ENCODE peak calls at places on chromosomes 6 and 20, in four cellular contexts. One of them, this sample, is unnamed.

GRCh38 chr6:112298816-112299281 is 44.5 kb upstream of the LAMA4 start:
- DNase-seq in thoracic aorta: no peak
- DNase-seq in activated CD4-positive, alpha-beta T cell treated with anti-CD3 and anti-CD28 coated beads, Interleukin-2, amount 10 ng/mL, durations not matched to agents 7 days and 5 days: no peak
- DNase-seq in heart left ventricle: no peak
- DNase-seq in this sample: no peak

GRCh38 chr6:125363360-125364121 is 61.8 kb upstream of the HDDC2 start:
- DNase-seq in activated CD4-positive, alpha-beta T cell treated with anti-CD3 and anti-CD28 coated beads, Interleukin-2, amount 10 ng/mL, durations not matched to agents 7 days and 5 days: no peak
- DNase-seq in thoracic aorta: no peak
- DNase-seq in heart left ventricle: peak
- DNase-seq in this sample: peak

GRCh38 chr6:112535816-112536215 is 188.7 kb downstream of the RFPL4B start:
- DNase-seq in activated CD4-positive, alpha-beta T cell treated with anti-CD3 and anti-CD28 coated beads, Interleukin-2, amount 10 ng/mL, durations not matched to agents 7 days and 5 days: no peak
- DNase-seq in thoracic aorta: no peak
- DNase-seq in heart left ventricle: no peak
- DNase-seq in this sample: no peak

GRCh38 chr6:3335169-3335568 is 76.4 kb downstream of the PSMG4 start:
- DNase-seq in activated CD4-positive, alpha-beta T cell treated with anti-CD3 and anti-CD28 coated beads, Interleukin-2, amount 10 ng/mL, durations not matched to agents 7 days and 5 days: no peak
- DNase-seq in heart left ventricle: no peak
- DNase-seq in thoracic aorta: no peak
- DNase-seq in this sample: no peak

GRCh38 chr20:47055699-47056369 is 161.2 kb downstream of the EYA2 start:
- DNase-seq in heart left ventricle: no peak
- DNase-seq in activated CD4-positive, alpha-beta T cell treated with anti-CD3 and anti-CD28 coated beads, Interleukin-2, amount 10 ng/mL, durations not matched to agents 7 days and 5 days: no peak
- DNase-seq in thoracic aorta: no peak
- DNase-seq in this sample: no peak

GRCh38 chr6:139981810-139982550 is 607.5 kb upstream of the CITED2 start:
- DNase-seq in thoracic aorta: no peak
- DNase-seq in heart left ventricle: peak
- DNase-seq in activated CD4-positive, alpha-beta T cell treated with anti-CD3 and anti-CD28 coated beads, Interleukin-2, amount 10 ng/mL, durations not matched to agents 7 days and 5 days: no peak
- DNase-seq in this sample: no peak

GRCh38 chr6:151869345-151869744 is 61.9 kb downstream of the ESR1 start:
- DNase-seq in activated CD4-positive, alpha-beta T cell treated with anti-CD3 and anti-CD28 coated beads, Interleukin-2, amount 10 ng/mL, durations not matched to agents 7 days and 5 days: no peak
- DNase-seq in thoracic aorta: no peak
- DNase-seq in heart left ventricle: no peak
- DNase-seq in this sample: no peak

GRCh38 chr6:33375143-33375649 is 16.4 kb upstream of the KIFC1 start:
- DNase-seq in heart left ventricle: peak
- DNase-seq in activated CD4-positive, alpha-beta T cell treated with anti-CD3 and anti-CD28 coated beads, Interleukin-2, amount 10 ng/mL, durations not matched to agents 7 days and 5 days: no peak
- DNase-seq in thoracic aorta: peak
- DNase-seq in this sample: no peak

GRCh38 chr6:26067367-26067766 is 19.9 kb upstream of the HFE start:
- DNase-seq in activated CD4-positive, alpha-beta T cell treated with anti-CD3 and anti-CD28 coated beads, Interleukin-2, amount 10 ng/mL, durations not matched to agents 7 days and 5 days: no peak
- DNase-seq in thoracic aorta: no peak
- DNase-seq in heart left ventricle: no peak
- DNase-seq in this sample: no peak

GRCh38 chr6:51792273-51793030 is 295.0 kb downstream of the PKHD1 start:
- DNase-seq in activated CD4-positive, alpha-beta T cell treated with anti-CD3 and anti-CD28 coated beads, Interleukin-2, amount 10 ng/mL, durations not matched to agents 7 days and 5 days: no peak
- DNase-seq in heart left ventricle: no peak
- DNase-seq in thoracic aorta: no peak
- DNase-seq in this sample: no peak

GRCh38 chr20:64233725-64234124 is 21.8 kb upstream of the PCMTD2 start:
- DNase-seq in heart left ventricle: peak
- DNase-seq in activated CD4-positive, alpha-beta T cell treated with anti-CD3 and anti-CD28 coated beads, Interleukin-2, amount 10 ng/mL, durations not matched to agents 7 days and 5 days: no peak
- DNase-seq in thoracic aorta: no peak
- DNase-seq in this sample: peak

GRCh38 chr6:156379946-156380707 is 397.1 kb upstream of the ARID1B start:
- DNase-seq in activated CD4-positive, alpha-beta T cell treated with anti-CD3 and anti-CD28 coated beads, Interleukin-2, amount 10 ng/mL, durations not matched to agents 7 days and 5 days: no peak
- DNase-seq in thoracic aorta: no peak
- DNase-seq in heart left ventricle: no peak
- DNase-seq in this sample: no peak

GRCh38 chr6:122066200-122066599 is 333.3 kb upstream of the HSF2 start:
- DNase-seq in thoracic aorta: no peak
- DNase-seq in activated CD4-positive, alpha-beta T cell treated with anti-CD3 and anti-CD28 coated beads, Interleukin-2, amount 10 ng/mL, durations not matched to agents 7 days and 5 days: no peak
- DNase-seq in heart left ventricle: no peak
- DNase-seq in this sample: no peak

GRCh38 chr6:167750956-167751358 is 75.8 kb upstream of the AFDN start:
- DNase-seq in thoracic aorta: no peak
- DNase-seq in heart left ventricle: peak
- DNase-seq in activated CD4-positive, alpha-beta T cell treated with anti-CD3 and anti-CD28 coated beads, Interleukin-2, amount 10 ng/mL, durations not matched to agents 7 days and 5 days: no peak
- DNase-seq in this sample: no peak

GRCh38 chr6:100084301-100085161 is 90.5 kb upstream of the MCHR2 start:
- DNase-seq in thoracic aorta: no peak
- DNase-seq in heart left ventricle: no peak
- DNase-seq in activated CD4-positive, alpha-beta T cell treated with anti-CD3 and anti-CD28 coated beads, Interleukin-2, amount 10 ng/mL, durations not matched to agents 7 days and 5 days: no peak
- DNase-seq in this sample: no peak

GRCh38 chr20:62692176-62692575 is 16.5 kb upstream of the NTSR1 start:
- DNase-seq in thoracic aorta: no peak
- DNase-seq in heart left ventricle: no peak
- DNase-seq in activated CD4-positive, alpha-beta T cell treated with anti-CD3 and anti-CD28 coated beads, Interleukin-2, amount 10 ng/mL, durations not matched to agents 7 days and 5 days: no peak
- DNase-seq in this sample: no peak

GRCh38 chr6:117907600-117908245 is 659 bp downstream of the SLC35F1 start:
- DNase-seq in thoracic aorta: no peak
- DNase-seq in activated CD4-positive, alpha-beta T cell treated with anti-CD3 and anti-CD28 coated beads, Interleukin-2, amount 10 ng/mL, durations not matched to agents 7 days and 5 days: no peak
- DNase-seq in heart left ventricle: no peak
- DNase-seq in this sample: no peak

GRCh38 chr20:38178065-38178471 is 13.0 kb upstream of the TGM2 start:
- DNase-seq in heart left ventricle: no peak
- DNase-seq in thoracic aorta: no peak
- DNase-seq in activated CD4-positive, alpha-beta T cell treated with anti-CD3 and anti-CD28 coated beads, Interleukin-2, amount 10 ng/mL, durations not matched to agents 7 days and 5 days: no peak
- DNase-seq in this sample: no peak

GRCh38 chr6:106192824-106193223 is 106.7 kb downstream of the PRDM1 start:
- DNase-seq in heart left ventricle: no peak
- DNase-seq in activated CD4-positive, alpha-beta T cell treated with anti-CD3 and anti-CD28 coated beads, Interleukin-2, amount 10 ng/mL, durations not matched to agents 7 days and 5 days: no peak
- DNase-seq in thoracic aorta: no peak
- DNase-seq in this sample: no peak

GRCh38 chr6:24930386-24930785 is 5.4 kb downstream of the RIPOR2 start:
- DNase-seq in activated CD4-positive, alpha-beta T cell treated with anti-CD3 and anti-CD28 coated beads, Interleukin-2, amount 10 ng/mL, durations not matched to agents 7 days and 5 days: no peak
- DNase-seq in heart left ventricle: peak
- DNase-seq in thoracic aorta: no peak
- DNase-seq in this sample: no peak

GRCh38 chr6:127765949-127766348 is 134.9 kb downstream of the THEMIS start:
- DNase-seq in heart left ventricle: no peak
- DNase-seq in thoracic aorta: no peak
- DNase-seq in activated CD4-positive, alpha-beta T cell treated with anti-CD3 and anti-CD28 coated beads, Interleukin-2, amount 10 ng/mL, durations not matched to agents 7 days and 5 days: no peak
- DNase-seq in this sample: no peak

GRCh38 chr6:88538849-88539571 is 372.9 kb upstream of the CNR1 start:
- DNase-seq in thoracic aorta: no peak
- DNase-seq in activated CD4-positive, alpha-beta T cell treated with anti-CD3 and anti-CD28 coated beads, Interleukin-2, amount 10 ng/mL, durations not matched to agents 7 days and 5 days: no peak
- DNase-seq in heart left ventricle: no peak
- DNase-seq in this sample: no peak

GRCh38 chr6:158399040-158399700 is 86.9 kb downstream of the TULP4 start:
- DNase-seq in heart left ventricle: no peak
- DNase-seq in activated CD4-positive, alpha-beta T cell treated with anti-CD3 and anti-CD28 coated beads, Interleukin-2, amount 10 ng/mL, durations not matched to agents 7 days and 5 days: no peak
- DNase-seq in thoracic aorta: no peak
- DNase-seq in this sample: no peak

GRCh38 chr20:1820137-1821074 is 74.8 kb upstream of the SIRPA start:
- DNase-seq in heart left ventricle: no peak
- DNase-seq in activated CD4-positive, alpha-beta T cell treated with anti-CD3 and anti-CD28 coated beads, Interleukin-2, amount 10 ng/mL, durations not matched to agents 7 days and 5 days: no peak
- DNase-seq in thoracic aorta: no peak
- DNase-seq in this sample: peak

GRCh38 chr20:15359056-15359455 is 1021.6 kb upstream of the FLRT3 start:
- DNase-seq in thoracic aorta: no peak
- DNase-seq in heart left ventricle: no peak
- DNase-seq in activated CD4-positive, alpha-beta T cell treated with anti-CD3 and anti-CD28 coated beads, Interleukin-2, amount 10 ng/mL, durations not matched to agents 7 days and 5 days: no peak
- DNase-seq in this sample: no peak

GRCh38 chr6:71239694-71240093 is 48.9 kb upstream of the OGFRL1 start:
- DNase-seq in heart left ventricle: no peak
- DNase-seq in activated CD4-positive, alpha-beta T cell treated with anti-CD3 and anti-CD28 coated beads, Interleukin-2, amount 10 ng/mL, durations not matched to agents 7 days and 5 days: no peak
- DNase-seq in thoracic aorta: no peak
- DNase-seq in this sample: no peak

GRCh38 chr6:99960027-99960426 is 34.0 kb downstream of the MCHR2 start:
- DNase-seq in activated CD4-positive, alpha-beta T cell treated with anti-CD3 and anti-CD28 coated beads, Interleukin-2, amount 10 ng/mL, durations not matched to agents 7 days and 5 days: no peak
- DNase-seq in thoracic aorta: no peak
- DNase-seq in heart left ventricle: no peak
- DNase-seq in this sample: no peak

This sample was measured in Right ventricle myocardium inferior.